ENCODE peak calls at places on chromosome 4, in five cellular contexts. One of them, this sample, is unnamed.

GRCh38 chr4:143232277-143232676 is 47.6 kb downstream of the USP38 start:
- DNase-seq in HCT116: no peak
- DNase-seq in endothelial cell of umbilical vein: no peak
- DNase-seq in tibial nerve: no peak
- DNase-seq in substantia nigra: no peak
- DNase-seq in this sample: no peak

GRCh38 chr4:3079694-3080123 is 5.2 kb downstream of the HTT start:
- DNase-seq in HCT116: no peak
- DNase-seq in substantia nigra: no peak
- DNase-seq in endothelial cell of umbilical vein: no peak
- DNase-seq in tibial nerve: no peak
- DNase-seq in this sample: no peak

GRCh38 chr4:623914-624626 is 1.3 kb upstream of the PDE6B start:
- DNase-seq in endothelial cell of umbilical vein: no peak
- DNase-seq in substantia nigra: no peak
- DNase-seq in tibial nerve: no peak
- DNase-seq in HCT116: no peak
- DNase-seq in this sample: no peak

GRCh38 chr4:1806596-1807257 is 13.6 kb downstream of the FGFR3 start:
- DNase-seq in endothelial cell of umbilical vein: no peak
- DNase-seq in HCT116: no peak
- DNase-seq in substantia nigra: no peak
- DNase-seq in tibial nerve: no peak
- DNase-seq in this sample: no peak

GRCh38 chr4:82823062-82823461 is 24.5 kb upstream of the SCD5 start:
- DNase-seq in endothelial cell of umbilical vein: no peak
- DNase-seq in substantia nigra: no peak
- DNase-seq in tibial nerve: no peak
- DNase-seq in HCT116: no peak
- DNase-seq in this sample: no peak

GRCh38 chr4:77451530-77451929 is 154.1 kb upstream of the CXCL13 start:
- DNase-seq in substantia nigra: no peak
- DNase-seq in endothelial cell of umbilical vein: no peak
- DNase-seq in HCT116: no peak
- DNase-seq in tibial nerve: no peak
- DNase-seq in this sample: no peak

GRCh38 chr4:105280338-105280809 is 133.7 kb downstream of the TET2 start:
- DNase-seq in tibial nerve: no peak
- DNase-seq in substantia nigra: no peak
- DNase-seq in HCT116: no peak
- DNase-seq in endothelial cell of umbilical vein: peak
- DNase-seq in this sample: peak

GRCh38 chr4:89868999-89869589 is 25.6 kb upstream of the MMRN1 start:
- DNase-seq in endothelial cell of umbilical vein: peak
- DNase-seq in substantia nigra: no peak
- DNase-seq in HCT116: no peak
- DNase-seq in tibial nerve: no peak
- DNase-seq in this sample: no peak

GRCh38 chr4:4791299-4791798 is 68.1 kb upstream of the MSX1 start:
- DNase-seq in tibial nerve: no peak
- DNase-seq in HCT116: no peak
- DNase-seq in endothelial cell of umbilical vein: no peak
- DNase-seq in substantia nigra: peak
- DNase-seq in this sample: no peak

GRCh38 chr4:158122501-158122900 is 50.3 kb downstream of the GASK1B start:
- DNase-seq in substantia nigra: no peak
- DNase-seq in HCT116: no peak
- DNase-seq in endothelial cell of umbilical vein: no peak
- DNase-seq in tibial nerve: no peak
- DNase-seq in this sample: no peak

GRCh38 chr4:176188654-176189053 is 6.7 kb downstream of the SPATA4 start:
- DNase-seq in substantia nigra: no peak
- DNase-seq in HCT116: no peak
- DNase-seq in tibial nerve: no peak
- DNase-seq in endothelial cell of umbilical vein: no peak
- DNase-seq in this sample: no peak

GRCh38 chr4:151784676-151785075 is 23.9 kb upstream of the GATB start:
- DNase-seq in HCT116: no peak
- DNase-seq in substantia nigra: no peak
- DNase-seq in endothelial cell of umbilical vein: no peak
- DNase-seq in tibial nerve: no peak
- DNase-seq in this sample: no peak

GRCh38 chr4:150308824-150309472 is 230.7 kb downstream of the DCLK2 start:
- DNase-seq in substantia nigra: no peak
- DNase-seq in tibial nerve: no peak
- DNase-seq in HCT116: no peak
- DNase-seq in endothelial cell of umbilical vein: peak
- DNase-seq in this sample: no peak
- H3K27ac ChIP-seq in substantia nigra: no peak
- H3K27ac ChIP-seq in tibial nerve: no peak
- H3K27ac ChIP-seq in HCT116: no peak
- H3K27ac ChIP-seq in endothelial cell of umbilical vein: peak
- H3K27ac ChIP-seq in this sample: no peak

DNA sequence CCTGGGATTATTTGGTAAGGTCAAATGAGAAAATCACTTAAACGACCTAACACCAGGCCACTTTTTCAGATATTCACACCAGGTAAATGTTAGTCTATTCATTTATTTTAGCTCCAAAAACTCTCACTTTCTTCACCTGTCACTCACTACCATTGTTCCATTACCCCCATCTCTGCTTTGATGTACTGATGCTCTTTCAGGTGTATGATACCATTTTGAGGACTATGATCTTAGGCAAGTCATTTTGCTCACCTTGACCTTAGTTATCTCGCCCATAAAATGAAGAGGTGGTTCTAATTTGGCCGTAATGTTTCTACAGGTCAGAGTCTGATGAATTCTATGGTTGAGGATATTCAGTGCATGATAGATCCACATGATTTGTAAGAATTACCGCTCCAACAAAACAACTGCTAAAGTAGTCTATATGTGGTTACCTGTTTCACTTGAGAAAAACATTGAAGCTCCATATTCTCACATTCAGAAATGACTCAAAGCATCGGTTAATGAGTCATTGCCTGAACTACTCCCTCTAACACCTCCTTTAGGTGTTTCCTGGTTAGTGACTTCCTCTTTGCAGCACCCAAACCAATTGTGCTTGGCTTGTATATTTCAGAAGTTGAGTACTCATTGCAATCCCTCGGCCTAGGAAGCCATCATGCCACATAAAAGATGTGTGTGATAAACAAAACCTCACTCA is 4.5 kb downstream of the DTHD1 start:
- DNase-seq in HCT116: peak
- DNase-seq in tibial nerve: no peak
- DNase-seq in substantia nigra: no peak
- DNase-seq in endothelial cell of umbilical vein: no peak
- DNase-seq in this sample: no peak
- H3K27ac ChIP-seq in HCT116: no peak
- H3K27ac ChIP-seq in tibial nerve: no peak
- H3K27ac ChIP-seq in substantia nigra: peak
- H3K27ac ChIP-seq in endothelial cell of umbilical vein: no peak
- H3K27ac ChIP-seq in this sample: no peak

GRCh38 chr4:54017308-54017707 is 47.1 kb downstream of the CHIC2 start:
- DNase-seq in endothelial cell of umbilical vein: no peak
- DNase-seq in substantia nigra: no peak
- DNase-seq in tibial nerve: no peak
- DNase-seq in HCT116: no peak
- DNase-seq in this sample: no peak

GRCh38 chr4:54014761-54015160 is 49.6 kb downstream of the CHIC2 start:
- DNase-seq in substantia nigra: no peak
- DNase-seq in endothelial cell of umbilical vein: no peak
- DNase-seq in HCT116: no peak
- DNase-seq in tibial nerve: no peak
- DNase-seq in this sample: no peak

GRCh38 chr4:54017974-54018373 is 46.4 kb downstream of the CHIC2 start:
- DNase-seq in tibial nerve: no peak
- DNase-seq in HCT116: no peak
- DNase-seq in endothelial cell of umbilical vein: no peak
- DNase-seq in substantia nigra: no peak
- DNase-seq in this sample: no peak

GRCh38 chr4:54015421-54016065 is 48.9 kb downstream of the CHIC2 start:
- DNase-seq in substantia nigra: no peak
- DNase-seq in HCT116: no peak
- DNase-seq in endothelial cell of umbilical vein: no peak
- DNase-seq in tibial nerve: no peak
- DNase-seq in this sample: no peak

DNA sequence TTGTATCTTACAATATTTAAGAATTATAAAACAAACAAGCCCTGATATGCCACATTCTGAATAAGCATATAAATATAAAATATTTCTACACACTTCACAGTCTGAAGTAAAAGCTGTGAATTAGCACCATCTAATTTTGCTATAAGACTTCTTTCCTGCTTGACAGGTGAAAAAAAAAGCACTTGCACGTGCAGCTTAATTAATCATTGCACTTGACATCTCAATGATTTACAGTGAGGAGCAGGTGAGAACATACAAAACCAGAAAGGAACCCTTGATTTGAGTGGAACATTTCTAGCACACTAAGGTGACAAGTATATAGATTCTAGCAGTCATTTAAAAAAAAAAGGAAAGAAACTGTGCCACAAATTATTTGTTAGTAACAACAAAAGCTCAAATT is 47.9 kb downstream of the CHIC2 start:
- DNase-seq in tibial nerve: no peak
- DNase-seq in HCT116: no peak
- DNase-seq in substantia nigra: no peak
- DNase-seq in endothelial cell of umbilical vein: no peak
- DNase-seq in this sample: no peak
- H3K27ac ChIP-seq in tibial nerve: no peak
- H3K27ac ChIP-seq in HCT116: no peak
- H3K27ac ChIP-seq in substantia nigra: no peak
- H3K27ac ChIP-seq in endothelial cell of umbilical vein: no peak
- H3K27ac ChIP-seq in this sample: no peak

DNA sequence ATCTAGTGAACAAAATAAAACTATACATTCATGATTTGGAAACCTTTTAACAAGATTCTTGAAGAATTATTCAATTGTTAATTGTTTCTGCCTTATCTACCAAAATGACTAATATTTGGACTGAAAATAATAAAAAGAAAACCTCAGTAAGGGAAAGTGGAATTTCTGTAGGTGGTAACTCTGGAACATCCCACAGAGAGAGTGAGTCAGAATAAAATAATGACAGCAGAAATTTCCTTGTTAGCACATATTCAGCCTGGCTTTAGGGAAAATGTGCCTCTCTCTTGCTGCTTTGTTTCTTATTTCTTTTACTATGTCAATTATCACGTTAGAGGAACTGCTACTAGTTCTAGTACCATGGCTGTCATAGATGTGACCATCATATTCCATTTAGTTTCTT is 421.5 kb upstream of the GNPDA2 start:
- DNase-seq in tibial nerve: no peak
- DNase-seq in substantia nigra: no peak
- DNase-seq in endothelial cell of umbilical vein: no peak
- DNase-seq in HCT116: no peak
- DNase-seq in this sample: no peak
- H3K27ac ChIP-seq in tibial nerve: no peak
- H3K27ac ChIP-seq in substantia nigra: no peak
- H3K27ac ChIP-seq in endothelial cell of umbilical vein: no peak
- H3K27ac ChIP-seq in HCT116: no peak
- H3K27ac ChIP-seq in this sample: no peak

DNA sequence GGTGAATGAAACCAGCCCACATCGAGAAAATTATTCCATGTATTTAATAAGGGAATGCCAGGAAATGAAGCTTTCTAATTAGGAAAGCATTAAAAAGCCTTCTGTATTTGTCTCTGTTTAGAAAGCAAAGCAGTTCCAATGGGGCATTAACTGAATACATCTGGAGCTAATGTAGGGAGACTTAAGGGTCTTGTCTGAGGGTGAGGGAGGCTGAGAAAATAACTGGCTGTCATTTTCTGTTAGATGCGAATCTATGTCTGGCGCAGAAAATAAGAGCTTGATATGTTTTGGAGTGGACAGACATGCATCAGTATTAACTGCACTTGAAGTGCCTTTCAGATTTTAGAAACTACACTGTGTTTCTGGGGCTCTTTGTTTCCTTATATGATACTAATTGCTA is 111.3 kb downstream of the KLHL8 start:
- DNase-seq in endothelial cell of umbilical vein: no peak
- DNase-seq in tibial nerve: no peak
- DNase-seq in substantia nigra: no peak
- DNase-seq in HCT116: no peak
- DNase-seq in this sample: no peak
- H3K27ac ChIP-seq in endothelial cell of umbilical vein: peak
- H3K27ac ChIP-seq in tibial nerve: no peak
- H3K27ac ChIP-seq in substantia nigra: no peak
- H3K27ac ChIP-seq in HCT116: no peak
- H3K27ac ChIP-seq in this sample: no peak

DNA sequence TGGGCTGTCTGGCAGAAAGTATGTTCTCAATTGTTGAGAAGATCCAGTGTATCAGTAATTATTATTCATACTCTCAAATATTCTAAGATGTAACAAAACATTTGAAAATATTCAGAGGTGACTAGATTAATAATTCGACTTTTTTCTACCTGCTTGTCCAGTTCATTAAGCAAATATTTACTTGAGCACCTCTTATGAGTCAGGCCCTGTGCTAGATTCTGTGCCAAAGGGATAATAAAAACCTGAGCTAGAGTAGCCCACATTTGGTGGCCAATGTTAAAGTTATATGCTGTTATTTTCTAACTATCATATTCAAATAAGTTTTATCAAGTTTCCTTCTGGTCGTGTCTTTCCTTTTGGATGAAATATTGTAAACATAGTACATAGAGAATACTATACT is 58.5 kb downstream of the ARHGAP10 start:
- DNase-seq in tibial nerve: no peak
- DNase-seq in endothelial cell of umbilical vein: no peak
- DNase-seq in HCT116: no peak
- DNase-seq in substantia nigra: no peak
- DNase-seq in this sample: no peak
- H3K27ac ChIP-seq in tibial nerve: no peak
- H3K27ac ChIP-seq in endothelial cell of umbilical vein: no peak
- H3K27ac ChIP-seq in HCT116: no peak
- H3K27ac ChIP-seq in substantia nigra: no peak
- H3K27ac ChIP-seq in this sample: no peak

GRCh38 chr4:95314573-95314972 is 234.2 kb downstream of the UNC5C start:
- DNase-seq in tibial nerve: no peak
- DNase-seq in HCT116: no peak
- DNase-seq in substantia nigra: no peak
- DNase-seq in endothelial cell of umbilical vein: no peak
- DNase-seq in this sample: no peak

GRCh38 chr4:95318044-95318443 is 230.7 kb downstream of the UNC5C start:
- DNase-seq in endothelial cell of umbilical vein: no peak
- DNase-seq in tibial nerve: no peak
- DNase-seq in substantia nigra: no peak
- DNase-seq in HCT116: no peak
- DNase-seq in this sample: no peak

GRCh38 chr4:95318483-95318882 is 230.3 kb downstream of the UNC5C start:
- DNase-seq in endothelial cell of umbilical vein: no peak
- DNase-seq in HCT116: no peak
- DNase-seq in substantia nigra: no peak
- DNase-seq in tibial nerve: no peak
- DNase-seq in this sample: no peak

GRCh38 chr4:95317124-95317820 is 231.5 kb downstream of the UNC5C start:
- DNase-seq in substantia nigra: no peak
- DNase-seq in HCT116: no peak
- DNase-seq in tibial nerve: no peak
- DNase-seq in endothelial cell of umbilical vein: peak
- DNase-seq in this sample: no peak

GRCh38 chr4:95319169-95319568 is 229.6 kb downstream of the UNC5C start:
- DNase-seq in tibial nerve: no peak
- DNase-seq in substantia nigra: no peak
- DNase-seq in HCT116: no peak
- DNase-seq in endothelial cell of umbilical vein: no peak
- DNase-seq in this sample: no peak
- H3K27ac ChIP-seq in tibial nerve: no peak
- H3K27ac ChIP-seq in substantia nigra: peak
- H3K27ac ChIP-seq in HCT116: no peak
- H3K27ac ChIP-seq in endothelial cell of umbilical vein: no peak
- H3K27ac ChIP-seq in this sample: no peak

GRCh38 chr4:107665001-107665400 is 55.0 kb downstream of the PAPSS1 start:
- DNase-seq in endothelial cell of umbilical vein: peak
- DNase-seq in tibial nerve: no peak
- DNase-seq in substantia nigra: no peak
- DNase-seq in HCT116: no peak
- DNase-seq in this sample: no peak
- H3K27ac ChIP-seq in endothelial cell of umbilical vein: no peak
- H3K27ac ChIP-seq in tibial nerve: no peak
- H3K27ac ChIP-seq in substantia nigra: no peak
- H3K27ac ChIP-seq in HCT116: no peak
- H3K27ac ChIP-seq in this sample: no peak